ENCODE peak calls at places on chromosomes 11 and 22, in six cellular contexts. S, O, D, P, T and I are unnamed samples.

GRCh38 chr22:35883028-35883620 is 145.5 kb downstream of the RBFOX2 start:
- DNase-seq in S (peak), O (no peak), D (no peak), P (no peak), T (no peak), I (no peak)

GRCh38 chr11:8228206-8228605 is 35.5 kb downstream of the LMO1 start:
- DNase-seq in S (no peak), O (no peak), D (no peak), P (no peak), T (no peak), I (no peak)

GRCh38 chr11:1747753-1748466 is 2.5 kb downstream of the IFITM10 start:
- DNase-seq in S (no peak), O (no peak), D (no peak), P (peak), T (no peak), I (no peak)

GRCh38 chr22:28442264-28442950 is 237.2 kb downstream of the TTC28 start:
- DNase-seq in S (peak), O (peak), D (peak), P (peak), T (peak), I (no peak)

GRCh38 chr11:46298699-46299424 is 21.4 kb downstream of the CREB3L1 start:
- DNase-seq in S (peak), O (no peak), D (no peak), P (no peak), T (no peak), I (no peak)

GRCh38 chr11:20421902-20422301 is 34.4 kb downstream of the PRMT3 start:
- DNase-seq in S (no peak), O (no peak), D (no peak), P (no peak), T (no peak), I (no peak)

GRCh38 chr11:19091366-19091765 is 25.6 kb upstream of the ZDHHC13 start:
- DNase-seq in S (no peak), O (no peak), D (no peak), P (peak), T (no peak), I (no peak)

GRCh38 chr22:30079952-30080533 is at the start of gene HORMAD2:
- DNase-seq in S (no peak), O (no peak), D (peak), P (peak), T (no peak), I (no peak)

GRCh38 chr11:126990716-126991480 is 9.7 kb downstream of the KIRREL3 start:
- DNase-seq in S (peak), O (no peak), D (no peak), P (no peak), T (no peak), I (no peak)

GRCh38 chr22:33194529-33194928 is 136.3 kb upstream of the SYN3 start:
- DNase-seq in S (no peak), O (no peak), D (no peak), P (no peak), T (no peak), I (no peak)

GRCh38 chr22:44186121-44186510 is 5.4 kb downstream of the PARVG start:
- DNase-seq in S (no peak), O (no peak), D (no peak), P (no peak), T (no peak), I (no peak)

GRCh38 chr11:78332872-78333271 is 84.7 kb downstream of the GAB2 start:
- DNase-seq in S (no peak), O (no peak), D (no peak), P (no peak), T (no peak), I (no peak)